ENCODE peak calls at places on chromosome 10, in five cellular contexts. T, Y, M, H and S are unnamed samples.

GRCh38 chr10:36263871-36264270 is 621.8 kb upstream of the FZD8 start:
- DNase-seq in M (no peak), T (no peak), Y (no peak), H (no peak), S (no peak)

GRCh38 chr10:86170255-86171153 is 196.1 kb downstream of the GRID1 start:
- DNase-seq in Y (no peak), H (peak), M (no peak), T (no peak), S (peak)

GRCh38 chr10:5961405-5962100 is 15.8 kb downstream of the IL15RA start:
- DNase-seq in M (no peak), T (no peak), Y (no peak), H (no peak), S (no peak)

GRCh38 chr10:46787321-46787615 is 124.0 kb upstream of the PTPN20 start:
- DNase-seq in T (peak), Y (no peak), M (no peak), H (no peak), S (peak)

GRCh38 chr10:27713906-27714305 is 31.7 kb downstream of the MKX start:
- DNase-seq in T (no peak), M (no peak), H (no peak), Y (no peak), S (no peak)

GRCh38 chr10:93481213-93481930 is 762 bp downstream of the MYOF start:
- DNase-seq in M (no peak), T (no peak), Y (no peak), H (no peak), S (no peak)

GRCh38 chr10:132676193-132676891 is 109.6 kb downstream of the NKX6-2 start:
- DNase-seq in Y (no peak), H (peak), M (peak), T (no peak), S (no peak)

GRCh38 chr10:100879741-100880360 is 32.9 kb upstream of the SLF2 start:
- DNase-seq in M (no peak), Y (no peak), T (no peak), H (no peak), S (no peak)

GRCh38 chr10:113026679-113027078 is 76.6 kb downstream of the TCF7L2 start:
- DNase-seq in H (no peak), Y (no peak), M (no peak), T (no peak), S (no peak)

DNA sequence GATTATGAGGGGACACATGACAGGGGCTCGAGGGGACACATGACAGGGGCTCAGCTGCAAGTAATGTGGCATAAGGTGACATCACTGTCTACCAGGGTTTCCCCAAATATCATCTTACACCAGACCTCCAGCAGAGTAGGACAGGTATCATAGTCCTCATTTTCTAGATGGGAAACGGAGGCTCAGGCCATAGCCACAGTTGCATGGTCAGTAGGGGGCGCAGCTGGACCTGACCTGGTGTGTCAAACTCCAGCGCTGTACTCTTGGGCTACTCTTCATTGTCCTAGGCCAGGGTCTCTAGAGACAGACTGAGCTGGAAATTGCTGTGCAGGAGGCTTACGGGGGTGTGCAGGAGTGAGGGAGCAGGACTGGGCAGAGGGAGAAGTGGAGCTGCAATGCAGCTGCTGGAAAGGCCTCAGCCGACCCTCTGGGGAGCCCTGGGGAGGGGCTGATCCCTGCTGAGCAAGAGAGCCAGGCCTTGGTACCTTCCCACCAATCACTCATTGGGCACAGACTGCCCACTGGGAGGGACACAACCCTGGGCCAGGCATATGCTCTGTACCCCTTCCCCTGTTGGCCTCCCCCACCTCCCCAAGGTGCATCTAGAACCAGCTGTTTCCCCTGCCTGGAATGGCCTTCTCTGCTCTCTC is 89.9 kb downstream of the CDH23 start:
- DNase-seq in H (peak), T (peak), Y (peak), M (no peak), S (no peak)
- TF ChIP-seq CTCF in H (peak), T (no peak), Y (peak), M (no peak), S (no peak)

DNA sequence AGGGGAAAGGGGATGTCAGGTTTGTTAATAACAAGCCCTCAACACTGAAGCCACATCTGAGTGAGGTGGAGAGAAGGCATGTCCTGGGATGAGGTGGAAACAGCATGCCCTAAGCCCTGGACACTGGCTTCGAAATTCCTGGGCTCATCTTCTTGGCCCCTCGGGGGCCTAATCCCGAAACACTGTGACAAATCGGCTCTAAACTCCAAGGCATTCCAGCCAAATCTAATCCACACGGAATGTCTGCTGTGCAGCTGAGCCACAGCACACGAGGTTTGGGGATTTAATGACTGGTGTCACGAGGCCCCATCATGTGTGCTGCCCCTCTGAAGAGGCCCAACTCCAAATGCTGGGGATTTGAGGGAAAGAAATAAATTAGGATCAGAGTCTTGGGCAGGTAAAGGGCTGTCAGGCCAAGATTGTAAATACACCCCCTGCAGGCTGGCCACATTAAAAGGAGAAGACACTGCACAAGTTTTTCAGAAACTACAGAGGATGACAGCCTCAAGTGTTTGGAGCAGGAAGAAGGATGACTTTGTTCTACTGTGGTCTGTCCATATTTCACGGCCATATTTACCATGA is 83.0 kb upstream of the FGFR2 start:
- DNase-seq in Y (no peak), T (no peak), H (no peak), M (no peak), S (no peak)
- TF ChIP-seq CTCF in Y (no peak), T (no peak), H (no peak), M (no peak), S (no peak)

GRCh38 chr10:61935085-61935484 is 33.6 kb downstream of the ARID5B start:
- DNase-seq in Y (no peak), M (no peak), T (no peak), H (no peak), S (no peak)

GRCh38 chr10:61933857-61934559 is 32.5 kb downstream of the ARID5B start:
- DNase-seq in M (no peak), Y (no peak), T (no peak), H (no peak), S (no peak)

GRCh38 chr10:61936770-61937169 is 35.3 kb downstream of the ARID5B start:
- DNase-seq in T (no peak), H (no peak), Y (no peak), M (no peak), S (no peak)

GRCh38 chr10:61929555-61929954 is 28.1 kb downstream of the ARID5B start:
- DNase-seq in T (no peak), H (no peak), Y (no peak), M (no peak), S (no peak)

DNA sequence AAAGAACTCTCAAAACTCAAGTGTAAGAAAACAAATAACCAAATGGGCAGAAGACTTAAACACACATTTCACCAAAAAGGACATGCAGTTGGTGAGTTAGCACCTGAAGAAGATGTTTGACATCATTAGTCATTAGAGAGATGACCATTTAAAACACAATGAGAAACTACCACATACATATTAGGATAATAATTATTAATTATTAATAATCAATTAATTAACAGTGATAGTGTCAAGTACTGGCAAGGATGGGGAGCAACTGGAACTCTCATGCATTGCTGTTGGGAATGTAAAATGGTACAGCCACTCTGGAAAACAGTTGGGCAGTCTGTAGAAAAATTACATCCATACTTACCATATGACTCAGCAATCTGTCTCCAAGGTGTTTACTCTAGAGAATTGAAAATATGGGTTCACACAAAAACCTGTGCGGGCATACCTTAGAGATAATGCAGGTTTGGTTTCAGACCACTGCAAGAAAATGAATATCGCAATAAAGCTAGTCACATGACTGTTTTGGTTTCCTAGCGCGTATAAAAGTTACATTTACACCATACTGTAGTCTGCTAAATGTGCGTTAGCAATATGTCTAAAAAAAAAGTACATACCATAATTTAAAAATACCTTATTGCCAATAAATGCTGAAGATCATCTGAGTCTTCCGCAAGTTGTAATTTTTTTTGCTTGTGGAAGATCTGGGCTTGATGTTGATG is 30.3 kb downstream of the ARID5B start:
- DNase-seq in H (no peak), T (no peak), Y (no peak), M (no peak), S (no peak)
- TF ChIP-seq CTCF in H (no peak), T (no peak), Y (no peak), M (no peak), S (no peak)

DNA sequence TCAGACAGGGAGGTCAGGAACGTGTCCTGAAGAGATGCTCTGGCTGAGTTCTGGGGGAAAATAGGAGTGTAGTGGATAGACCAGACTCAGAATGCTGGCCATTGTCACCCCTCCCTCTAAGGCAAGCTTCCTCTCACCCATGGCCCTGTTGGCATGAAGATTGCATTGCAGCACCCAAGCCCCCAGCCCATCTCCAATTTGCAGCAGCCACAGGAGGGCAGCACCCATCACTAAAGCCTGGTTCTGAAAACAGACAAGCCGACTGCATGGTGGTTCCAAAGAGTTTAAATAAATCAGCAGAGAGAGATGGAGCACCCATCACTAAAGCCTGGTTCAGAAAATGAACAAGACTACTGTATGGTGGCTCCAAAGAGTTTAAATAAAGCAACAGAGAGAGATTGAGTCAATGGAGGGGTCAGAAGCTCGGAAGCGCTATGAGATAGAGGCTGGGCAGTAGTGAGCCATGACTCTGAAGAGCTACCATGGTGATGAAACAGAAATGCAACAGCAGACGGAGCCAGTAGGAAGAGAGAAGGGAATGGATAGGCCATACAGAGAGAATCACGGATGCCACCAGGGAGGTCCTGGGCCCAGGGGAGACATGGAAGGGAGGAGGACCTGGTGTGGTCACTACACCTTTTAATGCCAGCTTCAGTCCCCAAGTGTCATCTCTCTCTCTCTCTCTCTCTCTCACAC is 237.9 kb upstream of the MYO3A start:
- DNase-seq in T (no peak), Y (no peak), H (no peak), M (no peak), S (no peak)
- TF ChIP-seq CTCF in T (no peak), Y (no peak), H (no peak), M (no peak), S (no peak)

DNA sequence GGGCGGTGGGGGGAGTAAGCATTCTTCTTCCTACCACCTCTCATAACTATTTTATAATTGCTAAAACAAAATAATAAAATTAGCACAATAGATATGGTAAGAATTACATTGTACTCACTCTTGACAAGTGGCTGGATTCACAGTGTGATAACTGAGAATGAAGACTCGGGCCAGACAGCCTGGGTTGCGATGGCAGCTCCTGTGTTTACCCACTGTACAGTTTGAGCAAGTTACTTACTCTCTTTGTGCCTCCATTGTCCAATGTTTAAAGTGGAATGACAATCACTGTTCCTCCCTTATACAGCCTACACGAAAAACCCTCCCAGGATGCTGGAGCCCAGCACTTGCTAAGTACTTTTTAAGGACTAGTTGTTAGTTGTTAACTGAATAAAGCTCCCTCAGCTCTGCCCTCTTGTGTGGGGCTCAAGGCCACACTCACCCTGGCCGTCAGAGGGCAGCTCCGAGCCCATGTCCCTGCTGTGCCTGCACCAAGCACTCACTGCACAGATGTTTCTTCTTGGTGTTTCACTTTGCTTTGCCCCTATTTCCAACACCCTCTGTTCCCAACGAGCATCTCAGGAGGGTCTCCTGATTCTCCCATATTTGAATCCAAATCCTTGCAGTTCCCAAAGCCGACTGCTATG is 56.4 kb upstream of the NPS start:
- DNase-seq in T (no peak), Y (no peak), M (no peak), H (no peak), S (no peak)
- TF ChIP-seq CTCF in T (no peak), Y (peak), M (no peak), H (no peak), S (no peak)

GRCh38 chr10:105075031-105075430 is 433.9 kb downstream of the SORCS3 start:
- DNase-seq in Y (no peak), H (no peak), M (no peak), T (no peak), S (no peak)
- TF ChIP-seq CTCF in Y (no peak), H (no peak), M (no peak), T (no peak), S (no peak)

GRCh38 chr10:110919971-110920881 is 822 bp downstream of the SHOC2 start:
- DNase-seq in H (peak), T (no peak), M (peak), Y (peak), S (peak)

GRCh38 chr10:110918633-110919348 is at the start of gene BBIP1:
- DNase-seq in M (peak), Y (peak), T (no peak), H (no peak), S (peak)

GRCh38 chr10:110916554-110917346 is 2.2 kb downstream of the BBIP1 start:
- DNase-seq in H (no peak), Y (no peak), T (no peak), M (no peak), S (no peak)

GRCh38 chr10:110918269-110918632 is 729 bp downstream of the BBIP1 start:
- DNase-seq in Y (no peak), T (peak), M (no peak), H (peak), S (no peak)

GRCh38 chr10:110919349-110919931 is at the start of gene SHOC2:
- DNase-seq in T (peak), M (peak), Y (peak), H (peak), S (peak)
- TF ChIP-seq CTCF in T (no peak), M (no peak), Y (peak), H (peak), S (no peak)